ENCODE peak calls at places on chromosomes 4 and X, in nine cellular contexts. P is aorta, K is T-helper 9 cell, Q is activated T-cell treated with anti-CD3 and anti-CD28 coated beads for 1 hour, V is AG20443, T is GM04504, Y is renal cortical epithelial cell, F is NCI-H1105, L is cardiac muscle cell. C is an unnamed sample.

GRCh38 chr4:176668324-176668723 is 124.4 kb downstream of the VEGFC start:
- DNase-seq in P (no peak), K (no peak), Q (no peak), V (no peak), T (no peak), Y (peak), F (no peak), L (peak), C (no peak)

GRCh38 chr4:71980976-71981375 is 50.8 kb upstream of the NPFFR2 start:
- DNase-seq in P (no peak), K (no peak), Q (no peak), V (no peak), T (no peak), Y (peak), F (no peak), L (no peak), C (no peak)

GRCh38 chr4:4391866-4392265 is 5.0 kb downstream of the NSG1 start:
- DNase-seq in P (peak), K (no peak), Q (no peak), V (no peak), T (no peak), Y (no peak), F (no peak), L (no peak), C (no peak)

GRCh38 chrX:19272452-19272851 is 71.3 kb upstream of the PDHA1 start:
- DNase-seq in P (no peak), K (no peak), Q (no peak), V (no peak), T (no peak), Y (peak), F (no peak), L (peak), C (no peak)

GRCh38 chrX:20038966-20039365 is 48.1 kb upstream of the BCLAF3 start:
- DNase-seq in P (no peak), K (no peak), Q (no peak), V (no peak), T (no peak), Y (no peak), F (no peak), L (no peak), C (no peak)

GRCh38 chr4:122898370-122899150 is 23.8 kb downstream of the NUDT6 start:
- DNase-seq in P (no peak), K (no peak), Q (no peak), V (peak), T (peak), Y (peak), F (no peak), L (peak), C (no peak)

GRCh38 chr4:122826596-122827257 is at the start of gene FGF2:
- DNase-seq in P (peak), K (no peak), Q (no peak), V (peak), T (peak), Y (no peak), F (no peak), L (peak), C (peak)

GRCh38 chr4:8215001-8215427 is 15.9 kb downstream of the SH3TC1 start:
- DNase-seq in P (no peak), K (no peak), Q (no peak), V (peak), T (peak), Y (peak), F (no peak), L (peak), C (no peak)

GRCh38 chrX:17417411-17417810 is 42.4 kb downstream of the NHS start:
- DNase-seq in P (no peak), K (no peak), Q (no peak), V (no peak), T (no peak), Y (no peak), F (no peak), L (no peak), C (no peak)

GRCh38 chr4:129218355-129218754 is 122.4 kb downstream of the C4orf33 start:
- DNase-seq in P (no peak), K (no peak), Q (no peak), V (peak), T (no peak), Y (peak), F (no peak), L (peak), C (no peak)

GRCh38 chr4:6221296-6221850 is 21.0 kb upstream of the JAKMIP1 start:
- DNase-seq in P (no peak), K (no peak), Q (no peak), V (no peak), T (no peak), Y (no peak), F (no peak), L (no peak), C (no peak)

C was measured in activated CD4-positive, alpha-beta T cell treated with anti-CD3 and anti-CD28 coated beads, Interleukin-2, amount 50 U/mL, for 1 hour.